ENCODE peak calls at places on chromosomes 3 and 15, in seven cellular contexts. U, V, C, X, T, G and K are unnamed samples.

GRCh38 chr15:101494251-101494796 is 4.8 kb upstream of the PCSK6 start:
- DNase-seq in V (no peak), G (no peak), U (no peak), T (peak), X (no peak), C (no peak), K (no peak)

GRCh38 chr3:101853971-101854370 is 4.7 kb downstream of the NFKBIZ start:
- DNase-seq in T (no peak), G (no peak), U (no peak), C (no peak), V (no peak), X (no peak), K (no peak)

GRCh38 chr3:46087871-46088270 is 60.6 kb upstream of the XCR1 start:
- DNase-seq in G (peak), T (peak), C (no peak), X (no peak), V (no peak), U (no peak), K (no peak)

GRCh38 chr15:66833372-66833771 is 131.3 kb downstream of the SMAD6 start:
- DNase-seq in U (no peak), G (no peak), V (no peak), X (no peak), C (no peak), T (no peak), K (no peak)

GRCh38 chr3:47781326-47781684 is 388 bp downstream of the SMARCC1 start:
- DNase-seq in G (peak), U (no peak), X (no peak), C (no peak), V (peak), T (peak), K (no peak)

GRCh38 chr3:136008732-136009456 is 43.4 kb downstream of the PPP2R3A start:
- DNase-seq in T (no peak), U (no peak), C (no peak), V (no peak), G (peak), X (no peak), K (no peak)

GRCh38 chr3:34725774-34726173 is 913.6 kb upstream of the ARPP21 start:
- DNase-seq in V (no peak), C (no peak), T (no peak), G (no peak), U (no peak), X (no peak), K (no peak)

GRCh38 chr3:156816091-156816793 is 9.9 kb upstream of the LEKR1 start:
- DNase-seq in U (no peak), T (peak), X (peak), G (peak), V (peak), C (no peak), K (peak)

GRCh38 chr3:43879166-43879565 is 188.4 kb downstream of the ABHD5 start:
- DNase-seq in C (no peak), U (no peak), X (no peak), T (peak), V (no peak), G (peak), K (no peak)

GRCh38 chr3:192875971-192876565 is 41.6 kb downstream of the MB21D2 start:
- DNase-seq in T (no peak), U (no peak), V (no peak), C (no peak), G (no peak), X (no peak), K (no peak)

GRCh38 chr15:101613130-101614000 is 38.8 kb downstream of the TM2D3 start:
- DNase-seq in C (no peak), G (peak), T (peak), X (no peak), U (no peak), V (peak), K (no peak)

GRCh38 chr3:196740476-196741400 is 1.1 kb downstream of the PAK2 start:
- DNase-seq in X (peak), U (no peak), T (peak), G (peak), C (no peak), V (no peak), K (no peak)

GRCh38 chr3:195352895-195353488 is 82.0 kb upstream of the XXYLT1 start:
- DNase-seq in V (no peak), T (peak), C (peak), X (no peak), G (peak), U (peak), K (peak)

GRCh38 chr15:80978685-80979084 is 10.9 kb downstream of the MESD start:
- DNase-seq in G (peak), T (no peak), C (peak), X (peak), V (no peak), U (no peak), K (no peak)

GRCh38 chr3:155112661-155113389 is 32.7 kb downstream of the MME start:
- DNase-seq in G (no peak), X (no peak), C (no peak), T (no peak), V (no peak), U (no peak), K (no peak)

GRCh38 chr3:116064646-116065045 is 380.6 kb downstream of the LSAMP start:
- DNase-seq in C (no peak), U (no peak), V (no peak), X (no peak), T (no peak), G (no peak), K (no peak)

GRCh38 chr3:136385457-136385856 is 135.3 kb downstream of the PCCB start:
- DNase-seq in G (no peak), V (no peak), U (no peak), X (no peak), C (no peak), T (no peak), K (no peak)

GRCh38 chr3:33131328-33132018 is 17.7 kb downstream of the CRTAP start:
- DNase-seq in U (peak), G (peak), V (no peak), X (peak), C (no peak), T (peak), K (no peak)

GRCh38 chr3:66598168-66598567 is 97.3 kb upstream of the LRIG1 start:
- DNase-seq in U (no peak), G (peak), X (no peak), V (no peak), C (peak), T (no peak), K (peak)

GRCh38 chr3:129485681-129486056 is 42.8 kb upstream of the RHO start:
- DNase-seq in T (no peak), X (peak), U (peak), V (peak), C (peak), G (peak), K (peak)

GRCh38 chr3:37997791-37998370 is 7.3 kb downstream of the VILL start:
- DNase-seq in T (no peak), G (no peak), X (no peak), C (no peak), U (no peak), V (peak), K (no peak)

GRCh38 chr3:188956839-188957489 is 214.8 kb upstream of the TPRG1 start:
- DNase-seq in G (peak), X (peak), T (peak), C (no peak), U (no peak), V (no peak), K (no peak)

GRCh38 chr3:184308744-184309143 is 5.7 kb upstream of the EIF4G1 start:
- DNase-seq in T (no peak), X (no peak), G (no peak), V (no peak), C (no peak), U (no peak), K (no peak)

GRCh38 chr15:58641660-58642059 is 107.8 kb downstream of the ADAM10 start:
- DNase-seq in U (no peak), G (no peak), V (no peak), T (no peak), C (no peak), X (no peak), K (no peak)

DNA sequence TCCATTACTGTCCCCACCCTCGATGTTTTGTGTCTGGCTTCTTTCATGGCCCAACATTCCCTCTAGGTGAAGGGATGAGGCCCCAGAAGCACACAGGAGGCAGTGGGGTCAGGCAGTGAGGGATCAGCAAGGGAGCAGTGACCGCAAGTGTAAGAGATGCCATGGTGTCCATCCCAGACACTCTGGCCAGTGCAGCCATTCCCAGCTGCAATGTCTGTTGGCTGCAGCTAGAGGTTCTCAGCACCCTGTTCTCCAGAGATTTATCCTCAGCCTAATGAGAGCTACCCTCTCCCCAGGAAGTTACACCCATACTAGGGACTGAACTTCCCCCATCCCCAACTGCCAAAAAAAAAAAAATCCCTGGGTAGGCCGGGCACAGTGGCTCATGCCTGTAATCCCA is 40.2 kb downstream of the TRANK1 start:
- DNase-seq in G (peak), V (no peak), X (no peak), T (no peak), U (no peak), C (no peak), K (no peak)
- TF ChIP-seq CTCF in G (peak), V (peak), X (no peak), T (peak), U (peak), C (peak), K (peak)

GRCh38 chr15:47119349-47119748 is 598.0 kb upstream of the SEMA6D start:
- DNase-seq in C (no peak), X (no peak), V (no peak), U (no peak), G (no peak), T (no peak), K (no peak)
- H3K4me3 ChIP-seq in C (no peak), X (no peak), V (no peak), U (no peak), G (no peak), T (no peak), K (no peak)

GRCh38 chr3:21216598-21216997 is 534.4 kb downstream of the ZNF385D start:
- DNase-seq in C (peak), G (peak), V (no peak), U (no peak), T (no peak), X (no peak), K (no peak)
- TF ChIP-seq CTCF in C (peak), G (peak), V (no peak), U (peak), T (no peak), X (no peak), K (peak)

GRCh38 chr15:61364871-61365270 is 135.8 kb upstream of the RORA start:
- DNase-seq in T (peak), C (no peak), V (no peak), G (no peak), X (no peak), U (no peak), K (no peak)
- H3K4me3 ChIP-seq in T (no peak), C (no peak), V (no peak), G (no peak), X (no peak), U (no peak), K (no peak)